ENCODE peak calls at places on chromosomes 4 and X, in seven cellular contexts. B is A549, D is tibial artery, Q is fibroblast of mammary gland, G is cardiac fibroblast, V is GM13976, Z is thyroid gland. K is an unnamed sample.
A peak's percentile ranks its signal among the peaks of the same experiment; 100 is the strongest.

GRCh38 chrX:17535229-17535628 is 160.2 kb downstream of the NHS start:
- DNase-seq in B (peak; percentile 46), D (no peak), Q (peak; percentile 54), G (peak; percentile 55), V (peak; percentile 37), Z (no peak), K (no peak)

GRCh38 chr4:185467101-185467500 is 4.4 kb downstream of the CCDC110 start:
- DNase-seq in B (no peak), D (no peak), Q (peak; percentile 57), G (no peak), V (no peak), Z (no peak), K (no peak)

GRCh38 chr4:119034276-119035008 is 101.2 kb upstream of the MYOZ2 start:
- DNase-seq in B (no peak), D (no peak), Q (no peak), G (no peak), V (no peak), Z (no peak), K (no peak)

GRCh38 chr4:187387709-187388108 is 607.9 kb upstream of the ZFP42 start:
- DNase-seq in B (peak; percentile 25), D (no peak), Q (no peak), G (peak; percentile 11), V (no peak), Z (no peak), K (no peak)

GRCh38 chrX:47574096-47574553 is 8.1 kb upstream of the TIMP1 start:
- DNase-seq in B (no peak), D (no peak), Q (no peak), G (no peak), V (no peak), Z (no peak), K (no peak)

GRCh38 chr4:184359905-184360304 is 114.4 kb downstream of the IRF2 start:
- DNase-seq in B (no peak), D (no peak), Q (no peak), G (peak; percentile 59), V (no peak), Z (no peak), K (no peak)

GRCh38 chr4:161595230-161595771 is 568.5 kb downstream of the FSTL5 start:
- DNase-seq in B (no peak), D (no peak), Q (no peak), G (no peak), V (no peak), Z (no peak), K (no peak)

GRCh38 chr4:129353490-129353889 is 257.5 kb downstream of the C4orf33 start:
- DNase-seq in B (no peak), D (no peak), Q (no peak), G (no peak), V (no peak), Z (no peak), K (no peak)

GRCh38 chr4:38144029-38144428 is 183.8 kb downstream of the PTTG2 start:
- DNase-seq in B (no peak), D (no peak), Q (no peak), G (peak; percentile 32), V (no peak), Z (no peak), K (no peak)

GRCh38 chr4:62953752-62954151 is 1455.5 kb downstream of the TECRL start:
- DNase-seq in B (no peak), D (no peak), Q (no peak), G (no peak), V (no peak), Z (no peak), K (no peak)

DNA sequence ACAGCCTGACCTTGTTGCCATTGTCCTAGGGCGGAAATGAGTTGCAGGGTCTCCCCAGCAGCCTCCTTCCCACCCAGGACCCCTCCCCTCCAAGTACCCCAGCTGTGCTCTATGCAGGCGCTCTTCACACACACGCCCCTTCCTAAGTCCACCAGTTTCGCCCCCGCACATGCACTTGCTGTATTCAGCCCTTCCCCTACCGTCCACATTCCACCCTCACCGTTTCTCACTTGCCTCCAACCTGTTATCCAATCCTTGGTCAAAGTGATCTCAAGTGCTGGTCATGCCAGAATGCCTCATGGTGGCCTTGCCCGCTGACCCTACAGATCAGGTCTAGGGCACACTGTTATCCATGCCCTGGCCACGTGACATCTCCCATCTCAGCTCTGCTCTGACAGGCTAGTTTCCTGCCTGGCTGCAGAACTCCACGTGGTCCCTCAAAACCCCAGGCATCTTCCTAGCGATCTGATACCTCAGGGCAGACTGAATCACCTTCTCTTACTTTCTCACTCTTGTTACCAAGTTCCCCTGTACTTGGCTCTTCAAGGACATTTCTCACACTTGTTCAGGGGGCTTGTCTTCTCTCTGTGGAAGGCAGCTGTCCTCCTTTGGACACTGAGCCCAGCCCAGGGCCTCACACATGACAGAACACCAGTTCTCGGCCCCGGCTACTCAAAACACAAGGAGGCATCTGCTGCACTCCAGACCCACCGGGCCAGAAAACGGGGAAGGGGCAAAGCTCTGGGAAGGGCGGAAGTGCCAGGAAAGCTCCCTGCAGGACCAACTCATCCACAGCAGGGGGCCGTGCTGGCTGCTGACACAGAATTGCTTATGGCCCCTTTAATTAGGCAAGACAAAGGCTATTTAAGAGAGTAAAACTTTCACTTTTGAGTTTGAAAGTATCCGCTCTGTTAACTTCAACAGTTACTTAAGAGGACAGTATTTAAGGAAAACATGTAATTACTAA is 39.9 kb downstream of the NSG1 start:
- DNase-seq in B (no peak), D (no peak), Q (no peak), G (no peak), V (no peak), Z (no peak), K (peak; percentile 66)
- TF ChIP-seq CTCF in B (no peak), D (no peak), Q (no peak), G (no peak), V (no peak), Z (no peak), K (peak; percentile 44)

GRCh38 chr4:40886931-40887330 is 137.2 kb downstream of the NSUN7 start:
- DNase-seq in B (no peak), D (no peak), Q (peak; percentile 28), G (peak; percentile 16), V (no peak), Z (no peak), K (no peak)

GRCh38 chr4:40888916-40889315 is 139.2 kb downstream of the NSUN7 start:
- DNase-seq in B (no peak), D (no peak), Q (no peak), G (no peak), V (no peak), Z (no peak), K (no peak)

GRCh38 chr4:40887690-40888089 is 137.9 kb downstream of the NSUN7 start:
- DNase-seq in B (no peak), D (no peak), Q (peak; percentile 98), G (peak; percentile 83), V (no peak), Z (no peak), K (no peak)

GRCh38 chr4:40890764-40891163 is 141.0 kb downstream of the NSUN7 start:
- DNase-seq in B (no peak), D (no peak), Q (no peak), G (no peak), V (no peak), Z (no peak), K (no peak)

GRCh38 chr4:40890199-40890598 is 140.4 kb downstream of the NSUN7 start:
- DNase-seq in B (no peak), D (no peak), Q (no peak), G (no peak), V (no peak), Z (no peak), K (no peak)
- TF ChIP-seq CTCF in B (no peak), D (no peak), Q (no peak), G (no peak), V (no peak), Z (no peak), K (no peak)

GRCh38 chr4:2600878-2601277 is 64.4 kb downstream of the FAM193A start:
- DNase-seq in B (no peak), D (no peak), Q (no peak), G (no peak), V (no peak), Z (no peak), K (no peak)

GRCh38 chr4:2596153-2596552 is 59.7 kb downstream of the FAM193A start:
- DNase-seq in B (no peak), D (no peak), Q (no peak), G (no peak), V (no peak), Z (no peak), K (no peak)

GRCh38 chr4:2604614-2605013 is 68.2 kb downstream of the FAM193A start:
- DNase-seq in B (no peak), D (no peak), Q (no peak), G (no peak), V (no peak), Z (no peak), K (no peak)

GRCh38 chr4:2595436-2595835 is 59.0 kb downstream of the FAM193A start:
- DNase-seq in B (no peak), D (no peak), Q (no peak), G (no peak), V (no peak), Z (no peak), K (no peak)

DNA sequence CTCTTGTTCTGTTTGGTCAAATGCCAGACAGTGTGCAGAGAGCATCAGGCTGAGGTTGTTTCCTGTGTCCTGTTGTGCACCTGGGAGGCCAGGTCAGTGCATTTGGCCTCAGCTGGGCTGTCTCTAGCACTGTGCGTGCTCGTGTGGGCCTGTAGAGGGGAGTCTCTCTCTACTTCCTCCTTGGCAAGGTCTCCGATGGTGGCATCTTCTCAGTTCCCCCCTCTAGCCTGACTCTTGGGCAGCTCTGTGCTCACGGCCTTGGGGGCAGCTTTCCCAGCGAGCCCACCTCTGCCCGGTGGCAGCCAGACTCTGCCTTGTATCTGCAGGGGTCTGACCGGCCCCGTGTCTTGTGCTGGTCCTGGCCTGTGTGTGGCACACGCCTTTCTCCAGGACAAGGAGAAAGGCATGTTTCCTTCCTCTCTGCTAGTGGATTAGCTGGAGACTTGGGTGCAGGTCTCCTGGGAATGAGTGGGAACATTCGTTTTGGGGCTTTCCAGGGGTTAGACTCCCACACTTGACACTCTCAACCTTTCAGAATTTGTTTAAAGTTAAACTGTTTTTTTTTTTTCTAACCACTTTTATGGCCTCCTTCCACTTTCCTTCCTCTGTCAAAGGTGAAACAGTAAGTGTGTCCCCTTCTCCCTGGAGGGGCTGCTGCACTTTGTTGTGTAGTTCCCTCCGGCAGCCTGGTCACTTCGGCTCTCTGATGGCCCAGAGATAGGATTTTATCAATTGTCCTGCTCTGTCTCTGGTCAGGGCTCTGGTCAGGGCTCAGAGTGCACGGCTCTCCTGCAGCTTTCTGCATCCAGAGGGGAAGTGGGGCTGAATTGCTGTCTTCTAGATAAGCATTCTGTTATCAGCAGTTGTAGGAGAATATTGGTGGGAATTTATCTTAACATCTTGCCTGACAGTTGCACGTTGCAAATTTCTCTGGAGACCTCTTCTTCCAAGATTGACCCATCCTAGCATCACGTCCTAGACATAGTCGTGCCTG is 62.5 kb downstream of the FAM193A start:
- DNase-seq in B (peak; percentile 10), D (no peak), Q (peak; percentile 9), G (peak; percentile 15), V (peak; percentile 76), Z (no peak), K (no peak)
- TF ChIP-seq CTCF in B (no peak), D (peak; percentile 18), Q (no peak), G (peak; percentile 18), V (peak; percentile 55), Z (no peak), K (no peak)

DNA sequence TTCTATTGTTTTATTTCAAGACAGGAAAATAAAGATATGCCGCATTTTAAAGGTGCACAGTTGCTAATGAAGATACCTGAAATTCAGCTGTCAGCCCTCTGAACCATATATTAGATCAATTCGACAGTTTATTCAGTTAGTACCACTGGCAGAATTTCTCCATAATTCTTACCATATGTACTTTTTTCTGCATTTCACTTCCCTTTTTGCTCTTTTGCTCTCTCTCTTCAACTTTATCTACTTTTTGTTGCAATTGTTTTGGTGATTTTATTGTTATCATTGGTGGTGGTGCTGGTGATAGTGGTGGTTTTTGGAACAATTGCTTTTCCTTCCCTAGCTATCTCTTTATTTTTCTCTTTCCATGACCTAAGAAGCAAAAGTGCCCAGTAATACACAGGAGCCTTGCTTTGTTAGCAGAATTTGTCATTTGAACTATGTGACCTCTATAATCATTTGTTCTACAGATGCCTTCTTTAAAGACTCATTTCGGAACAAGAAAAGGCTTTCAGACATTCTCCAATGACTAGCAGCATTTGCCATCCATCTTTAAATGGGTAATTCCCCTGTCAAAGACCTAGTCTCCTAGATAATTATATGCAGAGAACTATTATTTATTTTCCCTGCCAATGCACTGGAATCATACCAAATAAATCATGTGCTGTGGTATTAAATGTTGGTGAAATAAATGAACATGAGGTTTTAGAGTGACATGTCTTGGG is 154.6 kb downstream of the GASK1B start:
- DNase-seq in B (no peak), D (no peak), Q (peak; percentile 44), G (no peak), V (no peak), Z (no peak), K (no peak)
- TF ChIP-seq CTCF in B (no peak), D (no peak), Q (no peak), G (no peak), V (no peak), Z (no peak), K (no peak)